ENCODE peak calls at places on chromosomes 6 and 20, in five cellular contexts. One of them, this sample, is unnamed.

GRCh38 chr6:144710207-144710606 is 425.1 kb downstream of the UTRN start:
- DNase-seq in astrocyte: peak; percentile 81
- DNase-seq in WERI-Rb-1: no peak
- DNase-seq in naive thymus-derived CD4-positive, alpha-beta T cell: no peak
- DNase-seq in mammary epithelial cell: peak; percentile 91
- DNase-seq in this sample: no peak

GRCh38 chr6:157726892-157727628 is 96.0 kb upstream of the SNX9 start:
- DNase-seq in astrocyte: no peak
- DNase-seq in WERI-Rb-1: no peak
- DNase-seq in naive thymus-derived CD4-positive, alpha-beta T cell: no peak
- DNase-seq in mammary epithelial cell: no peak
- DNase-seq in this sample: no peak

GRCh38 chr6:160349837-160350236 is 1.7 kb downstream of the SLC22A3 start:
- DNase-seq in astrocyte: no peak
- DNase-seq in WERI-Rb-1: no peak
- DNase-seq in naive thymus-derived CD4-positive, alpha-beta T cell: no peak
- DNase-seq in mammary epithelial cell: no peak
- DNase-seq in this sample: no peak

GRCh38 chr20:63226020-63226943 is 9.4 kb upstream of the BIRC7 start:
- DNase-seq in astrocyte: no peak
- DNase-seq in WERI-Rb-1: no peak
- DNase-seq in naive thymus-derived CD4-positive, alpha-beta T cell: no peak
- DNase-seq in mammary epithelial cell: no peak
- DNase-seq in this sample: no peak

GRCh38 chr6:97187951-97188350 is 95.1 kb downstream of the MMS22L start:
- DNase-seq in astrocyte: peak; percentile 36
- DNase-seq in WERI-Rb-1: no peak
- DNase-seq in naive thymus-derived CD4-positive, alpha-beta T cell: no peak
- DNase-seq in mammary epithelial cell: no peak
- DNase-seq in this sample: no peak

GRCh38 chr20:7742479-7742878 is 197.8 kb downstream of the HAO1 start:
- DNase-seq in astrocyte: peak; percentile 83
- DNase-seq in WERI-Rb-1: peak; percentile 16
- DNase-seq in naive thymus-derived CD4-positive, alpha-beta T cell: no peak
- DNase-seq in mammary epithelial cell: peak; percentile 63
- DNase-seq in this sample: no peak

GRCh38 chr6:166957087-166957804 is 896 bp upstream of the RNASET2 start:
- DNase-seq in astrocyte: no peak
- DNase-seq in WERI-Rb-1: peak; percentile 54
- DNase-seq in naive thymus-derived CD4-positive, alpha-beta T cell: peak; percentile 54
- DNase-seq in mammary epithelial cell: no peak
- DNase-seq in this sample: peak; percentile 24

GRCh38 chr20:56467969-56468316 is 484 bp upstream of the RTF2 start:
- DNase-seq in astrocyte: no peak
- DNase-seq in WERI-Rb-1: no peak
- DNase-seq in naive thymus-derived CD4-positive, alpha-beta T cell: no peak
- DNase-seq in mammary epithelial cell: no peak
- DNase-seq in this sample: no peak

GRCh38 chr6:54920628-54921027 is 74.1 kb downstream of the FAM83B start:
- DNase-seq in astrocyte: no peak
- DNase-seq in WERI-Rb-1: no peak
- DNase-seq in naive thymus-derived CD4-positive, alpha-beta T cell: no peak
- DNase-seq in mammary epithelial cell: peak; percentile 41
- DNase-seq in this sample: no peak

GRCh38 chr6:95574811-95575210 is 2.5 kb upstream of the MANEA start:
- DNase-seq in astrocyte: no peak
- DNase-seq in WERI-Rb-1: no peak
- DNase-seq in naive thymus-derived CD4-positive, alpha-beta T cell: no peak
- DNase-seq in mammary epithelial cell: peak; percentile 28
- DNase-seq in this sample: no peak

GRCh38 chr20:62873280-62873679 is 11.7 kb upstream of the TCFL5 start:
- DNase-seq in astrocyte: no peak
- DNase-seq in WERI-Rb-1: no peak
- DNase-seq in naive thymus-derived CD4-positive, alpha-beta T cell: no peak
- DNase-seq in mammary epithelial cell: no peak
- DNase-seq in this sample: no peak

GRCh38 chr6:28875348-28875747 is 48.4 kb downstream of the TRIM27 start:
- DNase-seq in astrocyte: no peak
- DNase-seq in WERI-Rb-1: no peak
- DNase-seq in naive thymus-derived CD4-positive, alpha-beta T cell: no peak
- DNase-seq in mammary epithelial cell: no peak
- DNase-seq in this sample: no peak

GRCh38 chr6:154548130-154548830 is 37.8 kb upstream of the CNKSR3 start:
- DNase-seq in astrocyte: peak; percentile 71
- DNase-seq in WERI-Rb-1: no peak
- DNase-seq in naive thymus-derived CD4-positive, alpha-beta T cell: no peak
- DNase-seq in mammary epithelial cell: no peak
- DNase-seq in this sample: peak; percentile 43

GRCh38 chr6:166476061-166476591 is 93.4 kb upstream of the MPC1 start:
- DNase-seq in astrocyte: no peak
- DNase-seq in WERI-Rb-1: no peak
- DNase-seq in naive thymus-derived CD4-positive, alpha-beta T cell: no peak
- DNase-seq in mammary epithelial cell: no peak
- DNase-seq in this sample: no peak

GRCh38 chr6:43043310-43043709 is 10.3 kb downstream of the CUL7 start:
- DNase-seq in astrocyte: no peak
- DNase-seq in WERI-Rb-1: no peak
- DNase-seq in naive thymus-derived CD4-positive, alpha-beta T cell: no peak
- DNase-seq in mammary epithelial cell: no peak
- DNase-seq in this sample: no peak

GRCh38 chr6:71537717-71538116 is 249.1 kb downstream of the OGFRL1 start:
- DNase-seq in astrocyte: peak; percentile 33
- DNase-seq in WERI-Rb-1: no peak
- DNase-seq in naive thymus-derived CD4-positive, alpha-beta T cell: no peak
- DNase-seq in mammary epithelial cell: no peak
- DNase-seq in this sample: no peak

GRCh38 chr6:36577298-36577697 is 16.9 kb upstream of the SRSF3 start:
- DNase-seq in astrocyte: peak; percentile 97
- DNase-seq in WERI-Rb-1: no peak
- DNase-seq in naive thymus-derived CD4-positive, alpha-beta T cell: no peak
- DNase-seq in mammary epithelial cell: peak; percentile 87
- DNase-seq in this sample: no peak

GRCh38 chr6:140316966-140317365 is 942.5 kb upstream of the CITED2 start:
- DNase-seq in astrocyte: no peak
- DNase-seq in WERI-Rb-1: no peak
- DNase-seq in naive thymus-derived CD4-positive, alpha-beta T cell: no peak
- DNase-seq in mammary epithelial cell: no peak
- DNase-seq in this sample: no peak

GRCh38 chr6:151239603-151240035 is at the start of gene AKAP12:
- DNase-seq in astrocyte: peak; percentile 69
- DNase-seq in WERI-Rb-1: no peak
- DNase-seq in naive thymus-derived CD4-positive, alpha-beta T cell: no peak
- DNase-seq in mammary epithelial cell: no peak
- DNase-seq in this sample: no peak

GRCh38 chr6:107700016-107700335 is 124.1 kb downstream of the SCML4 start:
- DNase-seq in astrocyte: no peak
- DNase-seq in WERI-Rb-1: no peak
- DNase-seq in naive thymus-derived CD4-positive, alpha-beta T cell: no peak
- DNase-seq in mammary epithelial cell: no peak
- DNase-seq in this sample: no peak

GRCh38 chr6:56739836-56740815 is 97.4 kb upstream of the DST start:
- DNase-seq in astrocyte: no peak
- DNase-seq in WERI-Rb-1: no peak
- DNase-seq in naive thymus-derived CD4-positive, alpha-beta T cell: no peak
- DNase-seq in mammary epithelial cell: no peak
- DNase-seq in this sample: no peak

GRCh38 chr6:39980839-39981580 is 46.7 kb upstream of the MOCS1 start:
- DNase-seq in astrocyte: peak; percentile 17
- DNase-seq in WERI-Rb-1: peak; percentile 63
- DNase-seq in naive thymus-derived CD4-positive, alpha-beta T cell: peak; percentile 5
- DNase-seq in mammary epithelial cell: peak; percentile 31
- DNase-seq in this sample: peak; percentile 20

GRCh38 chr6:87501809-87502572 is 29.2 kb downstream of the SLC35A1 start:
- DNase-seq in astrocyte: no peak
- DNase-seq in WERI-Rb-1: no peak
- DNase-seq in naive thymus-derived CD4-positive, alpha-beta T cell: no peak
- DNase-seq in mammary epithelial cell: no peak
- DNase-seq in this sample: no peak

GRCh38 chr20:60572991-60573390 is 614.8 kb downstream of the CDH26 start:
- DNase-seq in astrocyte: no peak
- DNase-seq in WERI-Rb-1: no peak
- DNase-seq in naive thymus-derived CD4-positive, alpha-beta T cell: no peak
- DNase-seq in mammary epithelial cell: no peak
- DNase-seq in this sample: no peak

GRCh38 chr6:120378582-120379220 is 955.6 kb downstream of the TBC1D32 start:
- DNase-seq in astrocyte: no peak
- DNase-seq in WERI-Rb-1: peak; percentile 18
- DNase-seq in naive thymus-derived CD4-positive, alpha-beta T cell: no peak
- DNase-seq in mammary epithelial cell: peak; percentile 40
- DNase-seq in this sample: peak; percentile 30

DNA sequence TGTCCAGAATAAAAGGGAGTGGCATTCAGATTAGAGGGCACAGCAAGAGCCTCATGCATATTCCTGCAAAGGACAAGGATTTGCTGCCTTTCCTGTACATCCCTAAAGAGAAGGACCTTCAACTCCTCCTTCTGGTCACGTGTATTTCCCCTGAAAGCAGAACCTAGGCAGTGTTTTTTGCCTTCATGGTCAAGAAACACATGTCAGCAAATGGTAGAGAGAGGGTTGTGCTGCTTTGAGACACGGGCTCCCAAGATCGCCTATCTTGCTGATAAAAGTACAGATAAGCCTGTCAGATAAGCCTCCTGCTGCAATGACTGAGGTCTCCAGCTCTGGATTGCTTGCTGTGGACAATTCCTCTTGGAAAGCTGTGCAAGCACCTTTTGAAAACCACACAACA is 580.9 kb downstream of the CBLN4 start:
- DNase-seq in astrocyte: no peak
- DNase-seq in WERI-Rb-1: no peak
- DNase-seq in naive thymus-derived CD4-positive, alpha-beta T cell: no peak
- DNase-seq in mammary epithelial cell: no peak
- DNase-seq in this sample: no peak
- H3K9me3 ChIP-seq in astrocyte: no peaks in the 10 kb centered on the region
- H3K9me3 ChIP-seq in WERI-Rb-1: no peaks in the 10 kb centered on the region
- H3K9me3 ChIP-seq in naive thymus-derived CD4-positive, alpha-beta T cell: no peaks in the 10 kb centered on the region
- H3K9me3 ChIP-seq in mammary epithelial cell: no peaks in the 10 kb centered on the region
- H3K9me3 ChIP-seq in this sample: no peaks in the 10 kb centered on the region

GRCh38 chr6:109174911-109175310 is 79.6 kb downstream of the CEP57L1 start:
- DNase-seq in astrocyte: peak; percentile 66
- DNase-seq in WERI-Rb-1: no peak
- DNase-seq in naive thymus-derived CD4-positive, alpha-beta T cell: no peak
- DNase-seq in mammary epithelial cell: no peak
- DNase-seq in this sample: no peak
- H3K9me3 ChIP-seq in astrocyte: no peaks in the 10 kb centered on the region
- H3K9me3 ChIP-seq in WERI-Rb-1: no peaks in the 10 kb centered on the region
- H3K9me3 ChIP-seq in naive thymus-derived CD4-positive, alpha-beta T cell: no peaks in the 10 kb centered on the region
- H3K9me3 ChIP-seq in mammary epithelial cell: no peaks in the 10 kb centered on the region
- H3K9me3 ChIP-seq in this sample: no peaks in the 10 kb centered on the region

GRCh38 chr6:19153981-19154295 is 683.2 kb upstream of the ID4 start:
- DNase-seq in astrocyte: no peak
- DNase-seq in WERI-Rb-1: no peak
- DNase-seq in naive thymus-derived CD4-positive, alpha-beta T cell: no peak
- DNase-seq in mammary epithelial cell: no peak
- DNase-seq in this sample: no peak

GRCh38 chr6:19156443-19156842 is 680.7 kb upstream of the ID4 start:
- DNase-seq in astrocyte: no peak
- DNase-seq in WERI-Rb-1: no peak
- DNase-seq in naive thymus-derived CD4-positive, alpha-beta T cell: no peak
- DNase-seq in mammary epithelial cell: no peak
- DNase-seq in this sample: no peak

GRCh38 chr6:19150307-19150706 is 686.9 kb upstream of the ID4 start:
- DNase-seq in astrocyte: no peak
- DNase-seq in WERI-Rb-1: no peak
- DNase-seq in naive thymus-derived CD4-positive, alpha-beta T cell: no peak
- DNase-seq in mammary epithelial cell: no peak
- DNase-seq in this sample: no peak

GRCh38 chr6:19157496-19157895 is 679.7 kb upstream of the ID4 start:
- DNase-seq in astrocyte: peak; percentile 8
- DNase-seq in WERI-Rb-1: no peak
- DNase-seq in naive thymus-derived CD4-positive, alpha-beta T cell: no peak
- DNase-seq in mammary epithelial cell: no peak
- DNase-seq in this sample: no peak

DNA sequence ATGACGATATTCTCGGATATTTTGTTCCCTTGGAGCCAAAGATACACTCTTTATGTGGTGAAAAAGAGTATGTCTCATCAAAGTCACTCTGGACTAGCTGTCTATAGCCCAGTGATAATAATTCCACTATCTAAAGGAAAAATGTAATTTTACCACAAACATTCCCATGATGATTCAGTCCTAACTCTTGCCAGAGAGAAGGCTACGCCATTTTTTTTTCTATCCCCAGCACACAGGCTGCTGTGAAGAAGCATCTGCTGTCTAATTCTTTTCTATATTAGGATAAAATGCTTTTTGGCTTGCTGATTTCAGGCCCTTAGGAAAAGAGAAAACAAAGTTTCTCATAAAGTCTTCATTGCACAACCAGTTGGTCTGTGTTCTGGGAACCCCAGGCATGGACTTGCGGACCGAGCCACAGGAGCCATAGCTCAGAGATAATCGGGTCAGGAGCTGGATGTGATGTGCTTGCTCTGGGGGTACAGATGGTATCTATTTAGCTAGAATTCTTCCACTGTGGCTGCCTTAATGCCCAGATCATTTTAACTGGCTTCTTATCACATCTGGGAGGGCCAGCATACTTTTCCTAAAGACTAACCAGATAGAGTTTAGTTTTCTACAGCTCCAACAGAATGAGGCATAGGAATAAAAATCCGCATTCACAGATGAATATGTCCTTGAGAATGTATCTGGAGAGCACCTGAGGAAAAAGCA is 683.7 kb upstream of the ID4 start:
- DNase-seq in astrocyte: peak; percentile 70
- DNase-seq in WERI-Rb-1: no peak
- DNase-seq in naive thymus-derived CD4-positive, alpha-beta T cell: no peak
- DNase-seq in mammary epithelial cell: peak; percentile 3
- DNase-seq in this sample: no peak
- H3K9me3 ChIP-seq in astrocyte: no peaks in the 10 kb centered on the region
- H3K9me3 ChIP-seq in WERI-Rb-1: no peaks in the 10 kb centered on the region
- H3K9me3 ChIP-seq in naive thymus-derived CD4-positive, alpha-beta T cell: no peaks in the 10 kb centered on the region
- H3K9me3 ChIP-seq in mammary epithelial cell: no peaks in the 10 kb centered on the region
- H3K9me3 ChIP-seq in this sample: no peaks in the 10 kb centered on the region

GRCh38 chr6:81026041-81026553 is 726.4 kb downstream of the TENT5A start:
- DNase-seq in astrocyte: no peak
- DNase-seq in WERI-Rb-1: no peak
- DNase-seq in naive thymus-derived CD4-positive, alpha-beta T cell: no peak
- DNase-seq in mammary epithelial cell: no peak
- DNase-seq in this sample: no peak

GRCh38 chr6:81023708-81024107 is 728.8 kb downstream of the TENT5A start:
- DNase-seq in astrocyte: no peak
- DNase-seq in WERI-Rb-1: no peak
- DNase-seq in naive thymus-derived CD4-positive, alpha-beta T cell: no peak
- DNase-seq in mammary epithelial cell: no peak
- DNase-seq in this sample: no peak

DNA sequence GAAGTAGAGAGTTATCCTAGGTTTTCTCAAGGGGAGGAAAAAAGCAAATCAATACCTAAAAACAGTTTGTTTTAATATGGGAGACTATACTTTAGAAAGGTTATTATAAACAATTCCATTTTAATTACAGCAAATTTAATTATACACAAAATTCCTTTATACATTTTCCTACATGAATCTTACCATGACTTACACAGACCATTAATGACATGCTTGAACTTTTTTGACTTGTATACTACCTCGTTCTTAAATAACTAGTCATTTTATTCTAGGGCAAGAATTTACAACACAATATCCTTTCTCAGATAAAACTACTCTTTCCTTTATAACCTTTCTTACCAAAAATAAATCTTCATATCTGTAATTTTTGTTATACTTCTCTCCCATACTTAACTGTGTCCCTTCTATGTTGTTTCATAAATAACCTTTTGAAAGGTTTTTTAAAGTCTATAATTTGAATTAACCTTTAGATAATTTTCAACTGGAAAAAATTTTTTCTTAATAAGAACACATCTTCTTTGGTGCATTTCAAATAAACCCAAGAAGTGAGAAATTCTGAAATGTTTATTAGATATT is 729.4 kb downstream of the TENT5A start:
- DNase-seq in astrocyte: no peak
- DNase-seq in WERI-Rb-1: no peak
- DNase-seq in naive thymus-derived CD4-positive, alpha-beta T cell: no peak
- DNase-seq in mammary epithelial cell: no peak
- DNase-seq in this sample: no peak
- H3K9me3 ChIP-seq in astrocyte: no peaks in the 10 kb centered on the region
- H3K9me3 ChIP-seq in WERI-Rb-1: peaks cover 10% of the 10 kb centered on the region
- H3K9me3 ChIP-seq in naive thymus-derived CD4-positive, alpha-beta T cell: no peaks in the 10 kb centered on the region
- H3K9me3 ChIP-seq in mammary epithelial cell: peaks cover 4% of the 10 kb centered on the region
- H3K9me3 ChIP-seq in this sample: no peaks in the 10 kb centered on the region

This sample was measured in BE2C.